ENCODE peak calls at places on chromosome 4, in ten cellular contexts. M, R, P, U, Y, Q, B, L, A and T are unnamed samples.

GRCh38 chr4:24742335-24742734 is 53.0 kb upstream of the SOD3 start:
- DNase-seq in M (no peak), R (no peak), P (no peak), U (no peak), Y (no peak), Q (no peak), B (no peak), L (no peak), A (no peak), T (no peak)

GRCh38 chr4:129335263-129335662 is 239.3 kb downstream of the C4orf33 start:
- DNase-seq in M (no peak), R (no peak), P (no peak), U (peak; percentile 37), Y (no peak), Q (no peak), B (peak; percentile 30), L (no peak), A (no peak), T (no peak)

GRCh38 chr4:29541757-29542156 is 1178.4 kb upstream of the PCDH7 start:
- DNase-seq in M (no peak), R (no peak), P (no peak), U (no peak), Y (no peak), Q (no peak), B (no peak), L (no peak), A (no peak), T (no peak)

GRCh38 chr4:19927381-19927780 is 324.3 kb upstream of the SLIT2 start:
- DNase-seq in M (no peak), R (no peak), P (no peak), U (no peak), Y (no peak), Q (no peak), B (peak; percentile 6), L (no peak), A (peak; percentile 47), T (peak; percentile 50)

GRCh38 chr4:188025476-188025875 is 29.9 kb downstream of the ZFP42 start:
- DNase-seq in M (no peak), R (no peak), P (no peak), U (no peak), Y (no peak), Q (no peak), B (no peak), L (no peak), A (no peak), T (no peak)

GRCh38 chr4:174222266-174222872 is 61.1 kb downstream of the FBXO8 start:
- DNase-seq in M (no peak), R (peak; percentile 17), P (no peak), U (peak; percentile 40), Y (no peak), Q (peak; percentile 17), B (peak; percentile 40), L (no peak), A (no peak), T (peak; percentile 37)

GRCh38 chr4:36243355-36244256 is 708 bp downstream of the ARAP2 start:
- DNase-seq in M (peak; percentile 59), R (no peak), P (peak; percentile 58), U (no peak), Y (peak; percentile 74), Q (no peak), B (peak; percentile 70), L (peak; percentile 74), A (no peak), T (no peak)

GRCh38 chr4:186698028-186698427 is 25.6 kb downstream of the FAT1 start:
- DNase-seq in M (no peak), R (no peak), P (no peak), U (no peak), Y (no peak), Q (no peak), B (no peak), L (no peak), A (no peak), T (no peak)

GRCh38 chr4:53061467-53061866 is 199.3 kb downstream of the RASL11B start:
- DNase-seq in M (no peak), R (no peak), P (no peak), U (no peak), Y (no peak), Q (no peak), B (no peak), L (no peak), A (no peak), T (no peak)

GRCh38 chr4:17376205-17376604 is 135.7 kb downstream of the QDPR start:
- DNase-seq in M (no peak), R (no peak), P (no peak), U (no peak), Y (no peak), Q (peak; percentile 35), B (no peak), L (no peak), A (no peak), T (peak; percentile 9)

GRCh38 chr4:108930186-108930585 is 167.3 kb upstream of the ETNPPL start:
- DNase-seq in M (no peak), R (no peak), P (no peak), U (no peak), Y (no peak), Q (no peak), B (no peak), L (no peak), A (no peak), T (no peak)

GRCh38 chr4:2063557-2064275 is 4.6 kb downstream of the NAT8L start:
- DNase-seq in M (no peak), R (no peak), P (no peak), U (no peak), Y (peak; percentile 41), Q (no peak), B (no peak), L (no peak), A (no peak), T (no peak)

GRCh38 chr4:66266035-66266434 is 595.7 kb upstream of the EPHA5 start:
- DNase-seq in M (no peak), R (no peak), P (no peak), U (peak; percentile 86), Y (no peak), Q (no peak), B (no peak), L (no peak), A (no peak), T (no peak)

GRCh38 chr4:121824171-121824527 is 466 bp upstream of the CCNA2 start:
- DNase-seq in M (no peak), R (no peak), P (no peak), U (no peak), Y (no peak), Q (no peak), B (no peak), L (no peak), A (no peak), T (no peak)

GRCh38 chr4:41358626-41359025 is 101.9 kb downstream of the UCHL1 start:
- DNase-seq in M (peak; percentile 25), R (no peak), P (no peak), U (peak; percentile 16), Y (no peak), Q (no peak), B (peak; percentile 18), L (no peak), A (no peak), T (peak; percentile 69)

GRCh38 chr4:16270654-16271328 is 44.5 kb upstream of the TAPT1 start:
- DNase-seq in M (no peak), R (no peak), P (no peak), U (peak; percentile 7), Y (no peak), Q (no peak), B (no peak), L (no peak), A (no peak), T (no peak)

GRCh38 chr4:18390655-18391369 is 369.3 kb upstream of the LCORL start:
- DNase-seq in M (no peak), R (no peak), P (no peak), U (no peak), Y (no peak), Q (peak; percentile 3), B (peak; percentile 84), L (no peak), A (no peak), T (no peak)

GRCh38 chr4:74608151-74608949 is 163.4 kb downstream of the AREG start:
- DNase-seq in M (peak; percentile 15), R (no peak), P (no peak), U (no peak), Y (no peak), Q (no peak), B (peak; percentile 76), L (no peak), A (no peak), T (peak; percentile 7)

GRCh38 chr4:172851534-172851933 is 317.1 kb upstream of the GALNT7 start:
- DNase-seq in M (no peak), R (no peak), P (no peak), U (no peak), Y (no peak), Q (peak; percentile 6), B (peak; percentile 51), L (no peak), A (no peak), T (peak; percentile 11)

GRCh38 chr4:11469900-11470708 is 41.4 kb upstream of the HS3ST1 start:
- DNase-seq in M (no peak), R (no peak), P (no peak), U (no peak), Y (no peak), Q (no peak), B (no peak), L (no peak), A (no peak), T (no peak)

GRCh38 chr4:8913121-8913857 is 41.6 kb upstream of the HMX1 start:
- DNase-seq in M (no peak), R (no peak), P (no peak), U (no peak), Y (peak; percentile 41), Q (no peak), B (no peak), L (no peak), A (no peak), T (no peak)

GRCh38 chr4:35125995-35126712 is 1118.2 kb downstream of the ARAP2 start:
- DNase-seq in M (no peak), R (no peak), P (no peak), U (peak; percentile 17), Y (no peak), Q (no peak), B (peak; percentile 9), L (no peak), A (no peak), T (no peak)

GRCh38 chr4:30769093-30769492 is 48.9 kb downstream of the PCDH7 start:
- DNase-seq in M (no peak), R (no peak), P (no peak), U (no peak), Y (no peak), Q (no peak), B (no peak), L (no peak), A (no peak), T (no peak)

GRCh38 chr4:128220286-128221235 is 67.1 kb downstream of the PGRMC2 start:
- DNase-seq in M (no peak), R (no peak), P (no peak), U (peak; percentile 48), Y (no peak), Q (peak; percentile 71), B (peak; percentile 78), L (no peak), A (no peak), T (peak; percentile 77)

GRCh38 chr4:15398732-15399131 is 29.1 kb upstream of the C1QTNF7 start:
- DNase-seq in M (no peak), R (no peak), P (no peak), U (no peak), Y (no peak), Q (no peak), B (no peak), L (no peak), A (no peak), T (no peak)

GRCh38 chr4:11404431-11404830 is 24.3 kb downstream of the HS3ST1 start:
- DNase-seq in M (no peak), R (no peak), P (no peak), U (no peak), Y (no peak), Q (no peak), B (no peak), L (no peak), A (no peak), T (no peak)

GRCh38 chr4:10074767-10075105 is 41.9 kb downstream of the WDR1 start:
- DNase-seq in M (peak; percentile 1), R (no peak), P (no peak), U (peak; percentile 76), Y (no peak), Q (peak; percentile 61), B (peak; percentile 56), L (peak; percentile 34), A (no peak), T (peak; percentile 74)

GRCh38 chr4:85084371-85085170 is 118.1 kb upstream of the WDFY3 start:
- DNase-seq in M (peak; percentile 39), R (peak; percentile 1), P (peak; percentile 1), U (peak; percentile 79), Y (no peak), Q (peak; percentile 78), B (peak; percentile 65), L (no peak), A (peak; percentile 65), T (peak; percentile 64)